ENCODE peak calls at places on chromosomes 3 and 15, in seven cellular contexts. M is IMR-90, D is astrocyte, J is MM.1S, G is GM23338, O is endothelial cell of umbilical vein, A is HCT116. V is an unnamed sample.

GRCh38 chr3:75048650-75049049 is 434.2 kb upstream of the CNTN3 start:
- DNase-seq in D (no peak), J (no peak), O (no peak), A (no peak), M (peak; percentile 3), G (no peak), V (no peak)

GRCh38 chr3:5787863-5788488 is 600.5 kb downstream of the EDEM1 start:
- DNase-seq in M (no peak), D (no peak), G (no peak), A (no peak), O (no peak), J (no peak), V (no peak)

GRCh38 chr15:69398541-69398940 is 15.6 kb upstream of the KIF23 start:
- DNase-seq in M (peak; percentile 67), J (no peak), O (no peak), D (no peak), G (no peak), A (no peak), V (no peak)

GRCh38 chr3:142828703-142829304 is 60.1 kb downstream of the PCOLCE2 start:
- DNase-seq in G (peak; percentile 92), A (peak; percentile 68), J (peak; percentile 79), D (peak; percentile 44), O (peak; percentile 75), M (peak; percentile 70), V (peak; percentile 88)

GRCh38 chr15:101305820-101306255 is 10.8 kb upstream of the SNRPA1 start:
- DNase-seq in J (no peak), O (no peak), A (no peak), G (no peak), D (no peak), M (no peak), V (no peak)

GRCh38 chr15:61047783-61048182 is 181.3 kb downstream of the RORA start:
- DNase-seq in A (no peak), O (peak; percentile 26), G (no peak), J (no peak), M (peak; percentile 62), D (no peak), V (no peak)

GRCh38 chr3:30873667-30874066 is 20.8 kb downstream of the GADL1 start:
- DNase-seq in G (no peak), O (no peak), J (no peak), M (peak; percentile 1), D (peak; percentile 11), A (no peak), V (no peak)

GRCh38 chr3:87398226-87398774 is 121.9 kb upstream of the POU1F1 start:
- DNase-seq in G (no peak), J (no peak), D (no peak), A (no peak), O (peak; percentile 19), M (no peak), V (no peak)

GRCh38 chr3:50599115-50599715 is 12.4 kb downstream of the CISH start:
- DNase-seq in O (no peak), D (no peak), G (no peak), A (no peak), J (no peak), M (no peak), V (no peak)

GRCh38 chr3:152377184-152377570 is 108.4 kb downstream of the MBNL1 start:
- DNase-seq in G (no peak), D (no peak), J (no peak), M (no peak), A (no peak), O (no peak), V (no peak)

GRCh38 chr3:152381881-152382295 is 113.2 kb downstream of the MBNL1 start:
- DNase-seq in J (peak; percentile 12), D (no peak), O (no peak), A (no peak), M (no peak), G (no peak), V (no peak)

GRCh38 chr3:152376351-152377183 is 107.8 kb downstream of the MBNL1 start:
- DNase-seq in A (no peak), M (peak; percentile 84), G (no peak), O (peak; percentile 62), D (peak; percentile 56), J (peak; percentile 34), V (peak; percentile 95)

GRCh38 chr3:152380048-152380447 is 111.3 kb downstream of the MBNL1 start:
- DNase-seq in D (no peak), A (no peak), J (no peak), O (no peak), G (no peak), M (no peak), V (no peak)

GRCh38 chr3:152379415-152380042 is 110.8 kb downstream of the MBNL1 start:
- DNase-seq in D (no peak), G (no peak), M (peak; percentile 62), O (peak; percentile 60), J (no peak), A (no peak), V (no peak)
- H3K4me2 ChIP-seq in D (peak overlapping the region; percentile 19), G (no peak overlapping the region), M (peak overlapping the region; percentile 28), O (peak overlapping the region; percentile 49), J (peak overlapping the region; percentile 35), A (no peak overlapping the region), V (peak overlapping the region; percentile 75)

GRCh38 chr3:177195941-177196472 is 1.3 kb downstream of the TBL1XR1 start:
- DNase-seq in G (no peak), J (peak; percentile 60), M (no peak), D (no peak), O (peak; percentile 48), A (no peak), V (peak; percentile 90)
- H2AFZ ChIP-seq in G (no peak overlapping the region), J (no peak overlapping the region), M (peak overlapping the region; percentile 38), D (no peak overlapping the region), O (no peak overlapping the region), A (no peak overlapping the region), V (no peak overlapping the region)

GRCh38 chr15:96351801-96352593 is 21.5 kb downstream of the NR2F2 start:
- DNase-seq in D (no peak), G (peak; percentile 72), A (no peak), M (no peak), O (peak; percentile 67), J (no peak), V (no peak)

GRCh38 chr15:96352594-96353377 is 22.3 kb downstream of the NR2F2 start:
- DNase-seq in J (no peak), G (peak; percentile 14), D (peak; percentile 90), M (peak; percentile 81), O (peak; percentile 75), A (no peak), V (no peak)

GRCh38 chr15:96354731-96355560 is 24.4 kb downstream of the NR2F2 start:
- DNase-seq in A (no peak), G (no peak), D (peak; percentile 88), M (peak; percentile 90), J (peak; percentile 7), O (peak; percentile 85), V (no peak)

GRCh38 chr15:96353931-96354730 is 23.6 kb downstream of the NR2F2 start:
- DNase-seq in D (no peak), M (peak; percentile 60), G (peak; percentile 80), A (no peak), O (peak; percentile 87), J (no peak), V (no peak)

GRCh38 chr15:96353378-96353930 is 23.0 kb downstream of the NR2F2 start:
- DNase-seq in J (no peak), M (no peak), O (no peak), A (no peak), D (no peak), G (peak; percentile 14), V (no peak)
- H3K4me2 ChIP-seq in J (no peak overlapping the region), M (peak overlapping the region; percentile 89), O (peak overlapping the region; percentile 50), A (no peak overlapping the region), D (peak overlapping the region; percentile 93), G (peak overlapping the region; percentile 79), V (no peak overlapping the region)

DNA sequence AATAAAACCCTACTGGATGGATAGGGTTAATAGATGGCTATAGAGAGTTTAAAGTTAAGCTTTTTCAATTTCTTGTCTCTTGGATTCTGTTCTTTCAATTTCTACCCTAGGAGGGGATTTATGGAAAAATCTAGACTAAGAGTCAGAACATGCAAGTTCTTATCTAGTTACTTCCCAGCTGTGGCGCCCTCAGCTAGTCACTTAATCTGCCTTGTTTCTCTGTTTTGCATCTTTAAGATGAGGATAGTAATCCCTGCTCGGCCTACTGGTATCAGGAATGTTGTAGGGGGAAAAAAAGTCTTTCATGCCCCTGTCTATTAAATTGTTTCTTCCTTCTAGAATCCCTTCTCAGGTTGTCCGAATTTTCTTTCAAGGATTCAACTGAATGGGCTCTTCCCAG is 4.3 kb downstream of the KCTD6 start:
- DNase-seq in G (no peak), O (no peak), D (no peak), M (no peak), J (no peak), A (no peak), V (no peak)
- H2AFZ ChIP-seq in G (no peak overlapping the region), O (no peak overlapping the region), D (no peak overlapping the region), M (no peak overlapping the region), J (no peak overlapping the region), A (no peak overlapping the region), V (no peak overlapping the region)

GRCh38 chr3:116263842-116264545 is 181.3 kb downstream of the LSAMP start:
- DNase-seq in G (no peak), M (peak; percentile 75), D (peak; percentile 72), A (no peak), O (no peak), J (no peak), V (no peak)
- H3K4me2 ChIP-seq in G (no peak overlapping the region), M (no peak overlapping the region), D (no peak overlapping the region), A (no peak overlapping the region), O (no peak overlapping the region), J (no peak overlapping the region), V (no peak overlapping the region)

GRCh38 chr3:106326941-106327765 is 458.3 kb upstream of the CBLB start:
- DNase-seq in J (no peak), G (no peak), M (peak; percentile 43), A (no peak), D (peak; percentile 77), O (peak; percentile 49), V (no peak)
- H2AFZ ChIP-seq in J (no peak overlapping the region), G (peak overlapping the region; percentile 92), M (no peak overlapping the region), A (no peak overlapping the region), D (peak overlapping the region; percentile 70), O (peak overlapping the region; percentile 28), V (no peak overlapping the region)

DNA sequence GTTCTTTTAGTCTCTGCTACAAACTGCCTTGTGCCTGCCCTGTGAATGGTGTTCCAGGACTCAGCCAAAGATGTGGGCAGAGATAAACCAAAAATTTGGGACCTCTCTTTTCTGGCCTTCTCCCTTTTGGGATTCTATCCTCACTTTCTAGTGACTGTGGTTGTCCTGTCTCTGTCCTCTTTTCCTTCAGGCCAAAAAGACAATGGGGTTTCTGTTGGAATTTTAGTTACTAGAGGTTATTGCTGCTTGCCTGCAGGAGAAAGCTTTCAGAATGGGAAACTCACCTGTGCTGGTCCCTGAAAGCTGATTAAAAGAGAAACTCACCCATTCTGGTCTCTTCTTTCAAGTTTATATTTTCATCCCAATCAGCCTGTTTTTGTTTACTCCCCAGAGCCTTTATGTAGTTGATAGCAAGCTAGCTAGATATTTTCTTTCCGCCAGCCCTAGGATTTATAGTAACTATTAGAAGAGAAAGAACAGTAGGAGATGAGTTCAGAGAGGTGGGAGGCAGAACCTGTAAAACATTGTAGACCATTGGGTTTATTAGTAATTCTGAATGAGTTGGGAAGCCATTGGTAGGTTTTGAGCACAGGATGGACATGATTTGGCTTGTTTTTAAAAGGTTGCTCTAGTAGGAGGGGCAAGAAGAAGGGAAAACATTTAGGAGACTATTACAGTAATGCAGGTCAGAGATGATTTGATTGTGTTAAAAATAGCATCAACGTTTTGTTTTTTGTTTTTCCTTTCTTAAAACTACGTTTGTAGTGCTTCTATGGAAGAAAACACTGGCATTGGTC is 138.9 kb downstream of the TCF12 start:
- DNase-seq in O (peak; percentile 21), G (no peak), D (no peak), J (no peak), A (no peak), M (no peak), V (no peak)
- H3K4me2 ChIP-seq in O (peak overlapping the region; percentile 87), G (peak overlapping the region; percentile 5), D (peak overlapping the region; percentile 35), J (no peak overlapping the region), A (no peak overlapping the region), M (peak overlapping the region; percentile 61), V (no peak overlapping the region)